ENCODE peak calls at places on chromosomes 3 and 15, in nine cellular contexts. U is GM10248; G is WERI-Rb-1; K is body of pancreas; L is left lung; P is CD8-positive, alpha-beta T cell; D is astrocyte of the spinal cord; Q is breast epithelium; E is nephron progenitor cell. F is an unnamed sample.
A peak's percentile ranks its signal among the peaks of the same experiment; 100 is the strongest.

GRCh38 chr15:71883447-71883846 is 73.1 kb downstream of the NR2E3 start:
- DNase-seq in K (no peak), U (no peak), G (no peak), Q (no peak), L (no peak), D (no peak), E (no peak), P (no peak), F (no peak)

GRCh38 chr3:115839246-115839645 is 215.9 kb downstream of the GAP43 start:
- DNase-seq in D (no peak), Q (no peak), G (no peak), P (no peak), K (no peak), E (no peak), U (no peak), L (no peak), F (no peak)

GRCh38 chr3:50254577-50255250 is 14.2 kb upstream of the SEMA3B start:
- DNase-seq in P (no peak), Q (peak; percentile 70), U (no peak), E (no peak), G (no peak), K (no peak), D (peak; percentile 48), L (peak; percentile 85), F (no peak)

GRCh38 chr3:108180214-108180613 is 42.0 kb downstream of the IFT57 start:
- DNase-seq in L (no peak), D (peak; percentile 68), Q (no peak), U (no peak), K (no peak), P (no peak), G (no peak), E (no peak), F (no peak)

GRCh38 chr3:127747751-127748521 is 74.4 kb downstream of the MGLL start:
- DNase-seq in E (no peak), D (peak; percentile 92), G (no peak), P (no peak), L (peak; percentile 72), U (no peak), Q (peak; percentile 52), K (peak; percentile 48), F (peak; percentile 68)

GRCh38 chr15:101615414-101615985 is 36.7 kb downstream of the TM2D3 start:
- DNase-seq in K (no peak), G (no peak), P (no peak), U (no peak), Q (no peak), D (no peak), L (no peak), E (no peak), F (no peak)

GRCh38 chr3:50169232-50169631 is 14.1 kb downstream of the SEMA3F start:
- DNase-seq in U (no peak), K (no peak), P (no peak), Q (no peak), D (no peak), E (no peak), L (no peak), G (no peak), F (no peak)

GRCh38 chr3:127915937-127916480 is 977 bp downstream of the KBTBD12 start:
- DNase-seq in G (no peak), D (no peak), L (no peak), Q (no peak), K (no peak), E (no peak), U (no peak), P (no peak), F (no peak)

GRCh38 chr3:98809561-98809960 is 46.4 kb downstream of the ST3GAL6 start:
- DNase-seq in K (no peak), G (no peak), Q (no peak), L (no peak), E (no peak), U (no peak), D (no peak), P (no peak), F (no peak)

GRCh38 chr3:122101646-122102045 is 46.5 kb downstream of the CD86 start:
- DNase-seq in G (peak; percentile 17), U (no peak), D (peak; percentile 28), E (no peak), L (no peak), Q (no peak), K (no peak), P (peak; percentile 16), F (peak; percentile 64)

GRCh38 chr15:74405823-74406222 is 27.9 kb downstream of the SEMA7A start:
- DNase-seq in D (peak; percentile 39), Q (no peak), L (no peak), G (no peak), U (no peak), P (no peak), K (no peak), E (no peak), F (no peak)

GRCh38 chr15:42194502-42194901 is 13.6 kb downstream of the VPS39 start:
- DNase-seq in E (no peak), G (no peak), Q (no peak), U (no peak), K (no peak), P (no peak), L (peak; percentile 44), D (peak; percentile 23), F (no peak)

GRCh38 chr3:30628931-30629590 is 22.7 kb downstream of the TGFBR2 start:
- DNase-seq in D (no peak), U (no peak), L (no peak), G (no peak), P (no peak), K (no peak), Q (no peak), E (no peak), F (peak; percentile 41)

GRCh38 chr3:101070260-101071121 is 77.3 kb upstream of the ABI3BP start:
- DNase-seq in D (peak; percentile 2), L (peak; percentile 41), Q (no peak), U (peak; percentile 52), G (peak; percentile 67), P (peak; percentile 41), K (peak; percentile 82), E (peak; percentile 53), F (peak; percentile 80)

GRCh38 chr3:124325248-124325647 is 333.3 kb upstream of the ROPN1 start:
- DNase-seq in P (no peak), K (no peak), U (no peak), Q (no peak), G (no peak), L (no peak), D (no peak), E (no peak), F (no peak)

GRCh38 chr3:71232895-71233294 is 350.6 kb downstream of the FOXP1 start:
- DNase-seq in K (no peak), D (no peak), G (no peak), E (no peak), U (no peak), L (no peak), P (no peak), Q (no peak), F (no peak)

GRCh38 chr3:16653712-16654111 is 48.5 kb upstream of the DAZL start:
- DNase-seq in U (no peak), K (no peak), D (no peak), P (no peak), L (no peak), G (no peak), E (no peak), Q (no peak), F (no peak)

GRCh38 chr3:16663852-16664712 is 58.9 kb upstream of the DAZL start:
- DNase-seq in P (no peak), E (no peak), D (no peak), K (no peak), L (no peak), Q (no peak), U (no peak), G (no peak), F (no peak)

GRCh38 chr3:16658933-16659793 is 53.9 kb upstream of the DAZL start:
- DNase-seq in D (no peak), G (no peak), K (no peak), L (no peak), Q (no peak), E (no peak), U (no peak), P (no peak), F (no peak)

GRCh38 chr3:16658004-16658932 is 53.0 kb upstream of the DAZL start:
- DNase-seq in U (no peak), L (no peak), P (no peak), G (no peak), K (no peak), Q (no peak), E (no peak), D (no peak), F (no peak)
- TF ChIP-seq CTCF in U (no peak), L (no peak), P (no peak), G (peak; percentile 23), K (no peak), Q (no peak), E (no peak), D (peak; percentile 14), F (no peak)

DNA sequence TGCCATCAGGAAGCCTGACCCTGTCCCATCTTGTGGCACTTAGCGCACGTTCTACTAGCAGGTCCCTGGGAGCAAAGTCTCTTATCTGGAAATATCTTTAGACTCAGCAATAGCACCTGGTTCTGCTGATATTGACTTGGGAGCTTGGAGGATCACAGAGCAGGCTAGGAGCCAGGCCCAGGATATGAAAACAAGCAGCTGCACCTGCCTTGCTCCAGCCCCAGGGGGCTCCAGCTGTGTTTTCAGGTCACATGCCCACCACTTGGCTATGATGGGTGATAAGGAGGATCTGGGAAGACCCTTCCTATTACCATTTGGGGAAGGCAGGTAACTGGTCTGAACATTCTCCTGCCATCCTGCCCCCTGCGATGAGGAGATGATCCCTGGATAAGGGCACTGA is 87.8 kb downstream of the C3orf70 start:
- DNase-seq in K (no peak), E (no peak), Q (no peak), G (no peak), L (no peak), D (no peak), P (no peak), U (no peak), F (no peak)
- TF ChIP-seq CTCF in K (no peak), E (no peak), Q (no peak), G (no peak), L (no peak), D (no peak), P (no peak), U (no peak), F (no peak)

DNA sequence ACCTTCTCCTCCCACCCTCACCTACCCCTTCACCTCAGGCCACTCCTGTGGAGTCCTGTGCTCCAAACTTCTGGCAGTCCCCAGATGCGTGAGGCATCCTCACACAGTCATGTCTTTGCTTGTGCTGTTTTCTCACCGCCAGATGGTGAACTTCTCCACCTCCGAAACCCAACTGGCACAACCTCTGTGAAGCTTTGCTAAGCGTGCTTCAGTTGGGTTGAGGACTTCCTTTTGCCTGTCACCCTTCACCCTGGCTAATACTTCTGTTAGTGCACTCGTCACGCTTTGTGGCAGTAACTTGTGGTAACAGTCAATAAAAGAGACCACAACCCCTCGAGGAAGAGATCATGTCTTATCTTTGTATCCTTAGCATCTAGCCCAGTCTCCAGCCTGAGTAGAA is 42.0 kb upstream of the SKOR1 start:
- DNase-seq in L (no peak), U (peak; percentile 42), P (peak; percentile 50), D (no peak), E (no peak), Q (no peak), G (peak; percentile 33), K (no peak), F (no peak)
- TF ChIP-seq CTCF in L (no peak), U (no peak), P (peak; percentile 36), D (no peak), E (no peak), Q (no peak), G (peak; percentile 30), K (no peak), F (no peak)

DNA sequence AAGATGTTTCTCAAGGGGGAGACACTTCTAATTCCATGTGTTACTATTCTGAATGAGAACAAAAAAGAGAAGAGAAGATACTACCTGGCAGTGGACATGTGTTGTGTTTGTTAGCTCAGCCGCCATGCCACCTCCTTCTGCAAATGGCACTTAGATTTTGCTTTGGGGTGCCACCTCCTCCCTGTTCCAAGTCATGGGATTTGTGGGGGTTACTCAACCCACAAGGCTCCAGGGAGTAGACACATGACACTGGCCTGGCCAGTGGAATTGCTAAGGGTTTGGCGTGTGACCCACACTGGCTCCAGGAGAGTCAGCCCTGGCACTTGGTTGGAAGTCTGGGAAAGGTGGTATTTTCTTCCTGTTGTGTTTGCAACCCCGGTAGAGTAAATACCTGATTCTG is 129.1 kb downstream of the ZNF621 start:
- DNase-seq in G (no peak), D (no peak), L (no peak), Q (no peak), P (no peak), U (no peak), K (no peak), E (no peak), F (no peak)
- TF ChIP-seq CTCF in G (no peak), D (no peak), L (no peak), Q (no peak), P (no peak), U (no peak), K (no peak), E (no peak), F (no peak)

F was measured in mucosa of descending colon.